ENCODE peak calls at places on chromosome 2, in five cellular contexts. One of them, this sample, is unnamed.

GRCh38 chr2:80670763-80671162 is 366.2 kb upstream of the LRRTM1 start:
- DNase-seq in A549: no peak
- DNase-seq in SK-N-SH: no peak
- DNase-seq in IMR-90: no peak
- DNase-seq in HCT116: no peak
- DNase-seq in this sample: no peak

GRCh38 chr2:205473791-205474190 is 208.5 kb upstream of the NRP2 start:
- DNase-seq in A549: no peak
- DNase-seq in IMR-90: no peak
- DNase-seq in SK-N-SH: no peak
- DNase-seq in HCT116: no peak
- DNase-seq in this sample: no peak

GRCh38 chr2:106185475-106186184 is 8.5 kb downstream of the UXS1 start:
- DNase-seq in SK-N-SH: no peak
- DNase-seq in IMR-90: no peak
- DNase-seq in A549: no peak
- DNase-seq in HCT116: no peak
- DNase-seq in this sample: no peak

GRCh38 chr2:106825161-106825560 is 60.8 kb downstream of the ST6GAL2 start:
- DNase-seq in IMR-90: no peak
- DNase-seq in HCT116: no peak
- DNase-seq in A549: peak; percentile 17
- DNase-seq in SK-N-SH: no peak
- DNase-seq in this sample: no peak

GRCh38 chr2:12169721-12170120 is 423.3 kb downstream of the LPIN1 start:
- DNase-seq in A549: no peak
- DNase-seq in IMR-90: peak; percentile 90
- DNase-seq in SK-N-SH: no peak
- DNase-seq in HCT116: no peak
- DNase-seq in this sample: no peak

GRCh38 chr2:134391751-134392160 is 137.9 kb downstream of the MGAT5 start:
- DNase-seq in HCT116: peak; percentile 23
- DNase-seq in A549: no peak
- DNase-seq in SK-N-SH: no peak
- DNase-seq in IMR-90: peak; percentile 36
- DNase-seq in this sample: no peak

GRCh38 chr2:142603761-142604160 is 273.7 kb upstream of the KYNU start:
- DNase-seq in A549: no peak
- DNase-seq in IMR-90: no peak
- DNase-seq in HCT116: no peak
- DNase-seq in SK-N-SH: no peak
- DNase-seq in this sample: no peak

GRCh38 chr2:191376981-191377629 is 131.9 kb downstream of the MYO1B start:
- DNase-seq in A549: peak; percentile 83
- DNase-seq in SK-N-SH: no peak
- DNase-seq in HCT116: peak; percentile 80
- DNase-seq in IMR-90: peak; percentile 93
- DNase-seq in this sample: peak; percentile 27

GRCh38 chr2:203629699-203630098 is 76.7 kb upstream of the CD28 start:
- DNase-seq in SK-N-SH: no peak
- DNase-seq in A549: no peak
- DNase-seq in HCT116: no peak
- DNase-seq in IMR-90: no peak
- DNase-seq in this sample: no peak

DNA sequence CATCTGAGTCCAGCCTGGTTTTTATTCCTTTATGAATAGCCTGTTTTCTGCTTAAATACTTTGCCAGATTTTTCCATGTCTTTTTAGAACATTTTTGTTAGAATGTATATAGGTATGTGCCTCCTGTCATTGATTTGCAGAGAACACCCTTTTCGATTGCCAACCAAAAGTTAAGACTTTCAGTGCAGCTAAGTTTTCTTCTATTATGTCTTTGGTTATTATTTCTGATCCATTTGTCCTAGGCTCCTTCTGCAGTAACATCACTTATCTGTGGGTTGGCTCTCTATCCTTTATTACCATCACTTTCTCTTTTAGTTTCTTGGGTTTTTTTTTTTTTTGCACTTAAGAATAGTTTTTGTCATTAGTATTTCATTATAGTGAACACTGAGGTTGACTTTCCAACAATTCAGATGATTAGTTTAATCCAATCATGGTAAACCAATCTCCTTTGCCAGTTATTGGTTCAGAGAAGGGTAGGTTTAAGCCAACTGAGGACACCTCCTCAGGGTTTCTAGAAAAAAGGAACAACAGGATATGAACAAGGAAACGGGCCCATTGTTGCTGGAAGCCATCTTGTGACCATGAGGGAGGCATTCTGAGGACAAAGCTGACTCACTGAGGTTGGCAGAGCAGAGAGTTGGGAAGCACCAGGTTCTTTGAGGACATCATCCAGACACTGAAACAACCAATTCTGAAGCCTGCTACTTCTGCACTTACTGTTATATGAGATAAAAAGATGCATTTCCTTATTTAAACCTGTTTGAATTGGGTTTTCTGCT is 37.9 kb upstream of the GBX2 start:
- DNase-seq in HCT116: no peak
- DNase-seq in SK-N-SH: no peak
- DNase-seq in IMR-90: no peak
- DNase-seq in A549: no peak
- DNase-seq in this sample: no peak
- TF ChIP-seq RAD21 in HCT116: no peak
- TF ChIP-seq RAD21 in SK-N-SH: no peak
- TF ChIP-seq RAD21 in IMR-90: no peak
- TF ChIP-seq RAD21 in A549: no peak
- TF ChIP-seq RAD21 in this sample: no peak

DNA sequence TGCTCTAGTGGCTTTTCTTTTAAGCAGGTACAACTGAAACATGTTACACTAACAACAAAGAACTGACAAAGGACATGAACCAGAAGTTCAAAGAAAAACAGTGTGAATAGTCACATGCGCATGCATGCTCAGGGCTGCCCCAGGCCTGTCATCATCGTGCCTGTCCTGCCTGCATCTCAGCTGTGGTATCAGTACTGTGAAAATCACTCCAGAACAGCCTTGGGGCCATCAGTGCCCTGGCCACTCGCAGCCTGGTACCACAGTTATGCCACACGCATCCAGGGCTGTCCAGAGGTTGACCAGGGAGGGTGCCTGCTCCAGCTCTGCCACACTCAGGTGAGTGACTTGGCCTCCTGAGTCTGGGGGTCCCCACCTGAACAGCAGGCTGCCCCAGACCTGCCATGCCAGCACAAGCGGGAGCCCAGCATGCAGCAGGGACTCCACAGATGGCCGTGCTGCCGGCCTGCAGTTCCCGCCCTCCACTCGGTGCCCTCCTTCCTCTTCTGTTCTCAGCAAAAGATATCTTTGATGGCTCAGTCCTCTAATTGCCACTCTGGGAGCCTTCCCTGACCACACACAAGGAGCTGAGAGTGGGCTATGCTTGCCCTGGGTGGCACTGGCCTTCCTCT is 12.3 kb downstream of the LIMS2 start:
- DNase-seq in HCT116: no peak
- DNase-seq in A549: no peak
- DNase-seq in IMR-90: no peak
- DNase-seq in SK-N-SH: peak; percentile 79
- DNase-seq in this sample: no peak
- TF ChIP-seq RAD21 in HCT116: no peak
- TF ChIP-seq RAD21 in A549: no peak
- TF ChIP-seq RAD21 in IMR-90: no peak
- TF ChIP-seq RAD21 in SK-N-SH: no peak
- TF ChIP-seq RAD21 in this sample: no peak

DNA sequence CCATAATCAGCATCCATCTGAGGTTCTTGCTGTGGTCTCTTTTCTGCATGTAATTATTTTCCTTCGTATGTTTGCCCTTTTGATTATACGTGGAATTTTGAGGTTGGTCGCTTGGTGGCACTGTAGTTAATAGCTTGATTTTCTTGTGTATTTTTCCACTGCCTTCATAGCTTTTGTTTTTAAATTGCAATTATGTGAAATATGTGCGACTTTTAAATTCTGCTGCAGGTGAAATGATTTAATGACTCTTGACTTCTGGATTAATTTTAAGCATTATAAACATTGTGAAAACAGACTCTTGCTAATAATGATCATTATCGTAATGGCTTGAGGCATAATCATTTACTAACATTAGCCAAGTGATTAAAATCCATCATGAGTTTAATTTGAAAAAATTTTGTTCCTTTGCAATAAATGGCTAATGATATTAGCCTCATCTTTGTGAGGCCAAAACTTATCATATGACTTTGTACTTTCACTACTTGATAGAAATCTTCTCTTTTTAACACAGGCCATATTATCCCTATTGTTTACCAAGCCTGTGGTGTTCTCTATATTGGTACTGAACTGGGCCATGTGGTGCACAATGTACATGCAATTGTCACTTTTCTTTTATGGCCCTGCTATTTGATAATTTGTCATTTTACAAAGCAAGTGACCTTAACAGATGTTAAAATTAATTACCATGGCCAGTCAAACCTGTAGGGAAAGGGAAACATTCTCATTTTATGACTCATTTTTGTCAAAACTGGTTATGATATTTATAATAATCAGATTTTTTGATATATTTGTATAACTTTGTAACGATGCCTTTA is 62.8 kb upstream of the NEUROD1 start:
- DNase-seq in IMR-90: peak; percentile 73
- DNase-seq in A549: peak; percentile 65
- DNase-seq in HCT116: peak; percentile 68
- DNase-seq in SK-N-SH: peak; percentile 35
- DNase-seq in this sample: peak; percentile 39
- TF ChIP-seq RAD21 in IMR-90: peak; percentile 80
- TF ChIP-seq RAD21 in A549: peak; percentile 93
- TF ChIP-seq RAD21 in HCT116: peak; percentile 93
- TF ChIP-seq RAD21 in SK-N-SH: peak; percentile 87
- TF ChIP-seq RAD21 in this sample: peak; percentile 95

GRCh38 chr2:150693556-150693955 is 206.1 kb upstream of the RND3 start:
- DNase-seq in SK-N-SH: no peak
- DNase-seq in IMR-90: no peak
- DNase-seq in A549: no peak
- DNase-seq in HCT116: no peak
- DNase-seq in this sample: no peak
- TF ChIP-seq RAD21 in SK-N-SH: no peak
- TF ChIP-seq RAD21 in IMR-90: no peak
- TF ChIP-seq RAD21 in A549: no peak
- TF ChIP-seq RAD21 in HCT116: no peak
- TF ChIP-seq RAD21 in this sample: no peak

GRCh38 chr2:183371545-183371944 is 247.3 kb downstream of the NUP35 start:
- DNase-seq in HCT116: no peak
- DNase-seq in SK-N-SH: no peak
- DNase-seq in A549: no peak
- DNase-seq in IMR-90: no peak
- DNase-seq in this sample: no peak
- TF ChIP-seq RAD21 in HCT116: no peak
- TF ChIP-seq RAD21 in SK-N-SH: no peak
- TF ChIP-seq RAD21 in A549: no peak
- TF ChIP-seq RAD21 in IMR-90: no peak
- TF ChIP-seq RAD21 in this sample: no peak

GRCh38 chr2:165637396-165637795 is 156.7 kb downstream of the GALNT3 start:
- DNase-seq in IMR-90: no peak
- DNase-seq in A549: no peak
- DNase-seq in HCT116: no peak
- DNase-seq in SK-N-SH: no peak
- DNase-seq in this sample: no peak
- TF ChIP-seq RAD21 in IMR-90: no peak
- TF ChIP-seq RAD21 in A549: no peak
- TF ChIP-seq RAD21 in HCT116: no peak
- TF ChIP-seq RAD21 in SK-N-SH: no peak
- TF ChIP-seq RAD21 in this sample: no peak

GRCh38 chr2:147686365-147686764 is 158.5 kb upstream of the ACVR2A start:
- DNase-seq in IMR-90: no peak
- DNase-seq in HCT116: no peak
- DNase-seq in A549: no peak
- DNase-seq in SK-N-SH: no peak
- DNase-seq in this sample: no peak

GRCh38 chr2:147679664-147680502 is 164.9 kb upstream of the ACVR2A start:
- DNase-seq in SK-N-SH: no peak
- DNase-seq in A549: no peak
- DNase-seq in HCT116: no peak
- DNase-seq in IMR-90: peak; percentile 1
- DNase-seq in this sample: no peak

GRCh38 chr2:147681093-147681492 is 163.7 kb upstream of the ACVR2A start:
- DNase-seq in HCT116: no peak
- DNase-seq in SK-N-SH: no peak
- DNase-seq in A549: no peak
- DNase-seq in IMR-90: no peak
- DNase-seq in this sample: no peak

GRCh38 chr2:147684903-147685302 is 159.9 kb upstream of the ACVR2A start:
- DNase-seq in SK-N-SH: no peak
- DNase-seq in HCT116: no peak
- DNase-seq in IMR-90: no peak
- DNase-seq in A549: no peak
- DNase-seq in this sample: no peak

DNA sequence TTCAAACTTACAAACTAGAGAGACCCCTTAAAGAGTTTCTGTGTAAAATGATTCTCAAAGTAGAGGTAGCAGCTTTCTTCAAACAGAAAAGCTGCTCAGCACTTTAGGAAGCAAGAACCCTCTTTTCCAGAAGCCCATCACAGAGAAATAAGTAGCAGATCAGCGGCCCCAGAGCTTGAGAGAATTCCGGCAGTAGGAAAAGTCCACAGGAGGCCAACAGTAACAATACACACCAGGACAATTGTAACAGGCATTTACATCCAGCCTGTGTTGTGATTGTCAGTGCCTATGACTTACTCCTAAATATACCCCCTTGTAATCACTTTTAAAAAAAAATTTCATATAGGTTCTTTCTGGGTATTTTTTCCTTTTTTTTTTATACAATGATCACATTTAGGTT is 161.4 kb upstream of the ACVR2A start:
- DNase-seq in SK-N-SH: no peak
- DNase-seq in HCT116: no peak
- DNase-seq in A549: no peak
- DNase-seq in IMR-90: no peak
- DNase-seq in this sample: no peak
- TF ChIP-seq RAD21 in SK-N-SH: no peak
- TF ChIP-seq RAD21 in HCT116: no peak
- TF ChIP-seq RAD21 in A549: no peak
- TF ChIP-seq RAD21 in IMR-90: no peak
- TF ChIP-seq RAD21 in this sample: no peak

This sample was measured in K562.